ENCODE peak calls at places on chromosomes 2 and 18, in five cellular contexts. K, A, Z, M and G are unnamed samples.
A peak's percentile ranks its signal among the peaks of the same experiment; 100 is the strongest.

GRCh38 chr2:168312036-168312822 is 64.8 kb upstream of the STK39 start:
- DNase-seq in K (no peak), Z (no peak), A (no peak), M (no peak), G (no peak)

GRCh38 chr2:36570416-36570815 is 27.6 kb downstream of the FEZ2 start:
- DNase-seq in A (no peak), M (no peak), Z (no peak), K (no peak), G (peak; percentile 44)

GRCh38 chr18:79587298-79588125 is 92.1 kb upstream of the CTDP1 start:
- DNase-seq in K (no peak), Z (no peak), M (peak; percentile 30), A (no peak), G (no peak)

GRCh38 chr18:48393776-48394175 is 15.4 kb downstream of the ZBTB7C start:
- DNase-seq in Z (no peak), K (no peak), M (no peak), A (no peak), G (no peak)

GRCh38 chr2:229920011-229920781 is 1.6 kb downstream of the TRIP12 start:
- DNase-seq in Z (no peak), K (no peak), M (no peak), A (no peak), G (peak; percentile 52)

GRCh38 chr18:63887424-63887823 is at the start of gene SERPINB2:
- DNase-seq in M (no peak), Z (no peak), K (no peak), A (no peak), G (no peak)

GRCh38 chr2:240566203-240567136 is 1.8 kb upstream of the RNPEPL1 start:
- DNase-seq in A (no peak), M (peak; percentile 96), K (peak; percentile 46), Z (no peak), G (peak; percentile 86)

GRCh38 chr2:72914226-72915075 is 2.9 kb upstream of the EMX1 start:
- DNase-seq in M (no peak), K (no peak), A (no peak), Z (no peak), G (no peak)

GRCh38 chr2:64837925-64838641 is 151.1 kb upstream of the SLC1A4 start:
- DNase-seq in Z (no peak), K (no peak), M (peak; percentile 60), A (no peak), G (no peak)

GRCh38 chr2:84486436-84487115 is 27.5 kb upstream of the SUCLG1 start:
- DNase-seq in A (no peak), M (no peak), Z (no peak), K (peak; percentile 28), G (no peak)